ENCODE peak calls at places on chromosomes 7 and 10, in five cellular contexts. One of them, this sample, is unnamed. For H3K4me1, the result is how much of the 10 kb centered on the place peaks cover.

GRCh38 chr7:44400033-44400511 is 74.7 kb upstream of the CAMK2B start:
- DNase-seq in astrocyte: no peak
- DNase-seq in colonic mucosa: no peak
- DNase-seq in kidney: peak
- DNase-seq in thoracic aorta: no peak
- DNase-seq in this sample: no peak

GRCh38 chr7:156166692-156167416 is 354.6 kb upstream of the SHH start:
- DNase-seq in colonic mucosa: no peak
- DNase-seq in thoracic aorta: no peak
- DNase-seq in astrocyte: no peak
- DNase-seq in kidney: no peak
- DNase-seq in this sample: no peak

GRCh38 chr7:93728292-93728691 is 153.8 kb upstream of the CALCR start:
- DNase-seq in colonic mucosa: no peak
- DNase-seq in thoracic aorta: no peak
- DNase-seq in kidney: no peak
- DNase-seq in astrocyte: peak
- DNase-seq in this sample: no peak

GRCh38 chr7:30143748-30144251 is 9.0 kb downstream of the MTURN start:
- DNase-seq in colonic mucosa: no peak
- DNase-seq in astrocyte: peak
- DNase-seq in thoracic aorta: no peak
- DNase-seq in kidney: no peak
- DNase-seq in this sample: no peak

GRCh38 chr7:131591674-131592328 is 35.4 kb upstream of the PODXL start:
- DNase-seq in astrocyte: no peak
- DNase-seq in kidney: no peak
- DNase-seq in thoracic aorta: no peak
- DNase-seq in colonic mucosa: no peak
- DNase-seq in this sample: no peak

GRCh38 chr7:45421096-45421495 is 153.1 kb upstream of the ADCY1 start:
- DNase-seq in thoracic aorta: no peak
- DNase-seq in colonic mucosa: no peak
- DNase-seq in kidney: no peak
- DNase-seq in astrocyte: peak
- DNase-seq in this sample: no peak

GRCh38 chr7:67377939-67378862 is 381.6 kb downstream of the TYW1 start:
- DNase-seq in astrocyte: peak
- DNase-seq in kidney: peak
- DNase-seq in colonic mucosa: peak
- DNase-seq in thoracic aorta: peak
- DNase-seq in this sample: peak

GRCh38 chr7:44603208-44603607 is 3.2 kb upstream of the OGDH start:
- DNase-seq in astrocyte: no peak
- DNase-seq in kidney: no peak
- DNase-seq in thoracic aorta: no peak
- DNase-seq in colonic mucosa: no peak
- DNase-seq in this sample: no peak

GRCh38 chr7:68425377-68425776 is 1172.9 kb upstream of the AUTS2 start:
- DNase-seq in astrocyte: no peak
- DNase-seq in colonic mucosa: no peak
- DNase-seq in kidney: no peak
- DNase-seq in thoracic aorta: no peak
- DNase-seq in this sample: no peak

GRCh38 chr7:92586403-92586802 is 3.8 kb downstream of the FAM133B start:
- DNase-seq in astrocyte: peak
- DNase-seq in thoracic aorta: no peak
- DNase-seq in kidney: no peak
- DNase-seq in colonic mucosa: no peak
- DNase-seq in this sample: no peak

GRCh38 chr10:57692255-57692980 is 575.3 kb downstream of the IPMK start:
- DNase-seq in kidney: no peak
- DNase-seq in thoracic aorta: no peak
- DNase-seq in colonic mucosa: no peak
- DNase-seq in astrocyte: peak
- DNase-seq in this sample: no peak

GRCh38 chr10:49263591-49263990 is 35.4 kb upstream of the C10orf71 start:
- DNase-seq in colonic mucosa: no peak
- DNase-seq in kidney: no peak
- DNase-seq in astrocyte: no peak
- DNase-seq in thoracic aorta: no peak
- DNase-seq in this sample: no peak

GRCh38 chr10:119677904-119678755 is 26.9 kb downstream of the BAG3 start:
- DNase-seq in astrocyte: no peak
- DNase-seq in colonic mucosa: no peak
- DNase-seq in thoracic aorta: no peak
- DNase-seq in kidney: no peak
- DNase-seq in this sample: no peak

GRCh38 chr10:124644771-124645170 is 99.4 kb downstream of the FAM53B start:
- DNase-seq in thoracic aorta: no peak
- DNase-seq in colonic mucosa: no peak
- DNase-seq in kidney: peak
- DNase-seq in astrocyte: no peak
- DNase-seq in this sample: no peak

GRCh38 chr10:17109475-17110207 is 20.0 kb downstream of the CUBN start:
- DNase-seq in kidney: no peak
- DNase-seq in thoracic aorta: no peak
- DNase-seq in astrocyte: peak
- DNase-seq in colonic mucosa: no peak
- DNase-seq in this sample: no peak

GRCh38 chr7:83267141-83267631 is 104.5 kb upstream of the PCLO start:
- DNase-seq in thoracic aorta: no peak
- DNase-seq in astrocyte: peak
- DNase-seq in kidney: no peak
- DNase-seq in colonic mucosa: no peak
- DNase-seq in this sample: no peak

GRCh38 chr7:28165971-28166955 is 14.3 kb downstream of the JAZF1 start:
- DNase-seq in thoracic aorta: no peak
- DNase-seq in astrocyte: peak
- DNase-seq in colonic mucosa: no peak
- DNase-seq in kidney: no peak
- DNase-seq in this sample: no peak

GRCh38 chr10:5123886-5124285 is 29.7 kb downstream of the AKR1C3 start:
- DNase-seq in colonic mucosa: no peak
- DNase-seq in astrocyte: no peak
- DNase-seq in kidney: no peak
- DNase-seq in thoracic aorta: no peak
- DNase-seq in this sample: no peak

GRCh38 chr7:21771906-21772610 is 173.6 kb downstream of the CDCA7L start:
- DNase-seq in kidney: no peak
- DNase-seq in thoracic aorta: no peak
- DNase-seq in colonic mucosa: no peak
- DNase-seq in astrocyte: no peak
- DNase-seq in this sample: no peak

GRCh38 chr10:47165711-47166404 is 134.1 kb upstream of the GDF10 start:
- DNase-seq in astrocyte: peak
- DNase-seq in kidney: peak
- DNase-seq in colonic mucosa: no peak
- DNase-seq in thoracic aorta: no peak
- DNase-seq in this sample: peak

GRCh38 chr10:35218339-35218955 is 91.8 kb downstream of the CREM start:
- DNase-seq in thoracic aorta: peak
- DNase-seq in colonic mucosa: peak
- DNase-seq in kidney: peak
- DNase-seq in astrocyte: peak
- DNase-seq in this sample: peak

GRCh38 chr7:26345202-26345601 is 53.5 kb downstream of the SNX10 start:
- DNase-seq in kidney: no peak
- DNase-seq in thoracic aorta: no peak
- DNase-seq in astrocyte: no peak
- DNase-seq in colonic mucosa: no peak
- DNase-seq in this sample: no peak

GRCh38 chr7:114047889-114048288 is 129.1 kb upstream of the PPP1R3A start:
- DNase-seq in thoracic aorta: no peak
- DNase-seq in kidney: no peak
- DNase-seq in astrocyte: peak
- DNase-seq in colonic mucosa: no peak
- DNase-seq in this sample: no peak

GRCh38 chr10:73774637-73775036 is 7.2 kb upstream of the CHCHD1 start:
- DNase-seq in kidney: no peak
- DNase-seq in colonic mucosa: no peak
- DNase-seq in astrocyte: no peak
- DNase-seq in thoracic aorta: no peak
- DNase-seq in this sample: no peak

GRCh38 chr10:132417249-132417878 is 20.4 kb downstream of the PWWP2B start:
- DNase-seq in astrocyte: no peak
- DNase-seq in colonic mucosa: no peak
- DNase-seq in kidney: peak
- DNase-seq in thoracic aorta: no peak
- DNase-seq in this sample: no peak

GRCh38 chr7:140334341-140335057 is 63.8 kb downstream of the SLC37A3 start:
- DNase-seq in kidney: no peak
- DNase-seq in astrocyte: no peak
- DNase-seq in thoracic aorta: no peak
- DNase-seq in colonic mucosa: no peak
- DNase-seq in this sample: no peak

DNA sequence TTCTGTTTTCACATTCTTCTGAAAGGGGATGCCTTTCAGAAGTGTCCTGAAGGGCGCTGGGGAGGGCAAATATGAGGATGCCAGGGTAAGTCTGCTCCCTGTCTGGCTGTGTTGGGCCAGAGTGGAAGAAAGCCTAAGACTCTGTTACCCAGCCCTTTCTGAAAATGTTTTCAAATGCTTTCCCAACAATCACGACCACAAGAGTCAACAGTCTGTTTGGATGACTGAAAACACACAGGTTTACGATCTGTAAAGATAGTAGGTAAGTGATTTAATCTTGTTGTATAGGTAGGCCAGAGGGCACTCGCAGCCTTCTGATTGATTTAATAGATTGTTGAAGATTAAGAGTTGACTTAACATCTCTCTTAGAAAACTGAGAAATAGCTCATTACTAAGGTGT is 13.2 kb downstream of the SGPL1 start:
- DNase-seq in kidney: no peak
- DNase-seq in astrocyte: no peak
- DNase-seq in colonic mucosa: no peak
- DNase-seq in thoracic aorta: no peak
- DNase-seq in this sample: no peak
- H3K4me1 ChIP-seq in kidney: under half
- H3K4me1 ChIP-seq in astrocyte: under half
- H3K4me1 ChIP-seq in colonic mucosa: under half
- H3K4me1 ChIP-seq in thoracic aorta: under half
- H3K4me1 ChIP-seq in this sample: under half

DNA sequence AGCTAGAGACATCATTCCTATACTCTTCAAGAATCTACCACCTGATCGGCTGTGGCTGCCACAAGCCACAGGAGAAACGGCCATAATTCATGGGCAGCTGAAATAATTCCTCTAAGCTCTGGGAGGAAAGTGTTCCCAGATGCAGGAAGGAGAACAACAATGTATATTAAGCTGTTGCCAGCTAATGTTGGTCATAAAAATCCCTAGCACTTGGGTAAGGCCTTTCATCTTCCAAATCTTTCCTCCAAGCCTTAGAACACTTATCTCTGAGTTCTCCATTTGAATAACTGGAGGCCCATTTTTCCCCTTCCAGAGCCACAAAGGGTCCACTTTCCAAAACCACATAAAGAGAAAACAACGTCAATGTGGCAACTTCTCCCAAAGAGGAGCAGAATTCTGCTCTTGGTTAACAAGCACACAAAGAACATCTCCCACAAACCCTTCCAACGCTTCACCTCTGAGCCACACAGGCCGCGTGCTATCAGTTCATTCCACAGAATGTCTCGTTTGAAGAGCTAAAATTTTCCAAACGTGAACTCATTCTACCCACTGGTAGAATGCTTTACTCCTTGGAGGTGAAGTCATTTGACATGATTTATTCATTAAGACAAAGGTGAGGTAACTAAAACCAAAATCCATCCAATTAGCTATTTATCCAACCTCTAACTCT is 11.2 kb downstream of the KCNMA1 start:
- DNase-seq in kidney: no peak
- DNase-seq in astrocyte: peak
- DNase-seq in thoracic aorta: no peak
- DNase-seq in colonic mucosa: no peak
- DNase-seq in this sample: no peak
- H3K4me1 ChIP-seq in kidney: under half
- H3K4me1 ChIP-seq in astrocyte: under half
- H3K4me1 ChIP-seq in thoracic aorta: under half
- H3K4me1 ChIP-seq in colonic mucosa: under half
- H3K4me1 ChIP-seq in this sample: under half

DNA sequence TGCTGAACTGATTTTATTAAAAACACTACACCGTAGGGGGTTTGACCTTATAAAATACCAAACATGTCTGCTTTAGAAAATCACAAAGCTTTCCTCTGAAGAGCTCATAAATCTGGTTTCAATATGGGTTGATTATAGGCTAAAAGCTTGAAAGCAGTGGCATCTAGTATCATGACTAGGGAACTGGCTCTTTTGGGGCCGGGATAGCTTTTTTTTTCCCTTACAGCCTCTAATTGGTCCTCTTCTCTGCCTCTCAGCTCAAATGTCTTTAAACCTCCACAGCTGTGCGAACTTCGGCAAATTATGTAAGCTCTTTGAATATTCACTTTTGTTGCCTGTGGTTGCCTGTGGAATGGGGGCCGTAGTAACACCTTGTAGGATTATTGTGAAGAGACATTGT is 8.4 kb downstream of the BAMBI start:
- DNase-seq in kidney: no peak
- DNase-seq in colonic mucosa: no peak
- DNase-seq in astrocyte: no peak
- DNase-seq in thoracic aorta: no peak
- DNase-seq in this sample: no peak
- H3K4me1 ChIP-seq in kidney: under half
- H3K4me1 ChIP-seq in colonic mucosa: under half
- H3K4me1 ChIP-seq in astrocyte: under half
- H3K4me1 ChIP-seq in thoracic aorta: under half
- H3K4me1 ChIP-seq in this sample: under half

GRCh38 chr7:121932768-121933167 is 59.8 kb downstream of the PTPRZ1 start:
- DNase-seq in kidney: no peak
- DNase-seq in colonic mucosa: no peak
- DNase-seq in thoracic aorta: no peak
- DNase-seq in astrocyte: no peak
- DNase-seq in this sample: no peak

GRCh38 chr7:121941836-121942235 is 68.9 kb downstream of the PTPRZ1 start:
- DNase-seq in thoracic aorta: no peak
- DNase-seq in astrocyte: no peak
- DNase-seq in kidney: no peak
- DNase-seq in colonic mucosa: no peak
- DNase-seq in this sample: no peak

GRCh38 chr7:121938429-121938996 is 65.6 kb downstream of the PTPRZ1 start:
- DNase-seq in thoracic aorta: no peak
- DNase-seq in colonic mucosa: no peak
- DNase-seq in kidney: no peak
- DNase-seq in astrocyte: no peak
- DNase-seq in this sample: no peak

GRCh38 chr7:121940907-121941306 is 67.9 kb downstream of the PTPRZ1 start:
- DNase-seq in thoracic aorta: no peak
- DNase-seq in kidney: no peak
- DNase-seq in colonic mucosa: no peak
- DNase-seq in astrocyte: no peak
- DNase-seq in this sample: no peak

DNA sequence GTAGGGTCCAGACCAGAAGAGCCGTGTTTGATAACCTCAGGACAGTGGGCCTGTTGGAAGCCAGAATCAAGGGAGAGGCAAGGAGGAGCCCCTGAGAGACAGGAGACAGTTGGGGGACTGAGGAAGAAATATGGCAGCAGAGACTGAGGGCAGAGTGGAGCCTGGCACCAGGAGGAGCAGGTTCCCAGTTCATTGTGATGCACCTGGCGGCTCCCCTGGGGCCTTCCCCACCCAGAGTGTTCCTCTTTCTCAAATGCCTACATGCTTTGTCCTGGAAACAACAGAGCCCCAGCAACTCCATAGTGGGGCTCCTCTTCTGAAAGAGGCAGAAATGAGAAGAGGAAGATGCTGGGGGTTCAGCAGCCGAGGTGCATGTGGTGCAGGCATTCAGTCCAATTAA is 64.3 kb downstream of the PTPRZ1 start:
- DNase-seq in colonic mucosa: no peak
- DNase-seq in kidney: no peak
- DNase-seq in astrocyte: no peak
- DNase-seq in thoracic aorta: no peak
- DNase-seq in this sample: no peak
- H3K4me1 ChIP-seq in colonic mucosa: under half
- H3K4me1 ChIP-seq in kidney: under half
- H3K4me1 ChIP-seq in astrocyte: under half
- H3K4me1 ChIP-seq in thoracic aorta: under half
- H3K4me1 ChIP-seq in this sample: under half